ENCODE peak calls at places on chromosome 4, in six cellular contexts. O, K, U, P, W and E are unnamed samples.

GRCh38 chr4:140277576-140277975 is 95.9 kb upstream of the SCOC start:
- DNase-seq in O (no peak), K (no peak), U (no peak), P (no peak), W (no peak), E (no peak)

GRCh38 chr4:144647095-144647959 is 1.4 kb downstream of the HHIP start:
- DNase-seq in O (peak; percentile 66), K (no peak), U (peak; percentile 10), P (no peak), W (no peak), E (no peak)

GRCh38 chr4:99847362-99847976 is 30.8 kb downstream of the DAPP1 start:
- DNase-seq in O (no peak), K (no peak), U (no peak), P (no peak), W (no peak), E (no peak)

GRCh38 chr4:161530710-161531109 is 633.1 kb downstream of the FSTL5 start:
- DNase-seq in O (no peak), K (no peak), U (no peak), P (no peak), W (no peak), E (no peak)

GRCh38 chr4:178836865-178837264 is 1394.6 kb upstream of the AGA start:
- DNase-seq in O (no peak), K (no peak), U (no peak), P (no peak), W (no peak), E (no peak)

GRCh38 chr4:44493924-44494323 is 45.3 kb upstream of the KCTD8 start:
- DNase-seq in O (peak; percentile 59), K (no peak), U (peak; percentile 8), P (no peak), W (no peak), E (no peak)

GRCh38 chr4:31015123-31015522 is 295.0 kb downstream of the PCDH7 start:
- DNase-seq in O (no peak), K (no peak), U (no peak), P (no peak), W (no peak), E (no peak)

GRCh38 chr4:3183008-3183407 is 66.0 kb upstream of the MSANTD1 start:
- DNase-seq in O (no peak), K (no peak), U (no peak), P (no peak), W (no peak), E (no peak)

GRCh38 chr4:140296871-140297570 is 76.4 kb upstream of the SCOC start:
- DNase-seq in O (peak; percentile 63), K (peak; percentile 50), U (no peak), P (no peak), W (no peak), E (no peak)

GRCh38 chr4:77010841-77011354 is 61.3 kb downstream of the SEPTIN11 start:
- DNase-seq in O (no peak), K (no peak), U (no peak), P (no peak), W (no peak), E (no peak)

GRCh38 chr4:102405706-102406510 is 60.6 kb upstream of the SLC39A8 start:
- DNase-seq in O (no peak), K (no peak), U (no peak), P (no peak), W (no peak), E (no peak)

GRCh38 chr4:82268050-82268825 is 105.6 kb downstream of the HNRNPD start:
- DNase-seq in O (peak; percentile 79), K (peak; percentile 30), U (peak; percentile 57), P (peak; percentile 5), W (peak; percentile 38), E (no peak)

GRCh38 chr4:108560624-108561023 is 59.8 kb upstream of the RPL34 start:
- DNase-seq in O (no peak), K (no peak), U (no peak), P (no peak), W (peak; percentile 51), E (no peak)

GRCh38 chr4:159178147-159178541 is 75.3 kb downstream of the RAPGEF2 start:
- DNase-seq in O (no peak), K (no peak), U (no peak), P (no peak), W (no peak), E (no peak)

GRCh38 chr4:67680568-67681222 is 20.3 kb downstream of the UBA6 start:
- DNase-seq in O (no peak), K (no peak), U (no peak), P (peak; percentile 38), W (no peak), E (no peak)

GRCh38 chr4:1310796-1311715 is 21.4 kb downstream of the MAEA start:
- DNase-seq in O (peak; percentile 36), K (no peak), U (no peak), P (no peak), W (no peak), E (no peak)

GRCh38 chr4:1310031-1310795 is 20.5 kb downstream of the MAEA start:
- DNase-seq in O (peak; percentile 38), K (no peak), U (no peak), P (no peak), W (no peak), E (peak; percentile 45)

GRCh38 chr4:1305781-1306455 is 16.2 kb downstream of the MAEA start:
- DNase-seq in O (peak; percentile 41), K (no peak), U (no peak), P (no peak), W (no peak), E (peak; percentile 41)

GRCh38 chr4:1307951-1308735 is 18.5 kb downstream of the MAEA start:
- DNase-seq in O (no peak), K (no peak), U (no peak), P (no peak), W (no peak), E (peak; percentile 46)

DNA sequence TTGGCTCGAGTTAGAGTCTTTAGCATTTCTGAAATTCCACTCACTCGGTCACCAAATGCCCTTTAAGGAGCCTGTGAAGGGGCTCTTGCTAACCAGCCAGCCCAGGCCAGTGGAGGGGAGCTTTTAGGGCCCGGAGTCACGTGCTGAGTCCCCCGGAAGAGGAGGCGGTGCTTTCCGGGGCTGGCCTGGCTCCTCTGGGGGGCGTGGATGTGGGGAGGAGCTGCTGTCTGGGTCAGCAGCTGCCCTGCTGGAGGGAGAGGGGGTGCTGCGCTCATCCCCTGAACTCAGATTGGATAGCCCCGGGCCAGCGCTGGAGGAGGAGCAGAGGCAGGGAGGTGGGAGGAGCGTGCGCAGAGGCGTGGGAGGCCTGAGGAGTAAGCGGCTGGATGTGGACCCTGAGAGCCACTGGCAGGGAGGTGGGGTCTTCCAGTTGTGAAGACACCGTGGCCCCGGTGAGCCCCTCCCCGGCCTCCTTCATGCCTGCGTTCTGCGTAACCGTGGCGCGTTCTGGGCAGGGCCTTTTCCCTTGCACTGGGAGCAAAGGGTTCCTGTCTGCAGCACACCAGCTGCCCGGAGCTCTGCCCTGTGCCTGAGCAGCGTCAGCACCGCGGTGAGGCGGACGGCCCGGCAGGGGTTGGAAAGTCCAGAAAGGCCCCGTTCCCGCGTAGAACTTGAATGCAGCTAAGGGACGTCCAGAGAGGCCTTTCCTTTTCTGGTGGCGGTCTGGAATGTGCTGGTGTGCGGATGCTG is 19.7 kb downstream of the MAEA start:
- DNase-seq in O (peak; percentile 98), K (peak; percentile 94), U (peak; percentile 99), P (no peak), W (peak; percentile 88), E (peak; percentile 97)
- H3K4me3 ChIP-seq in O (peak overlapping the region; percentile 77), K (peak overlapping the region; percentile 31), U (peak overlapping the region; percentile 48), P (peak overlapping the region; percentile 37), W (peak overlapping the region; percentile 43), E (peak overlapping the region; percentile 26)

GRCh38 chr4:7301846-7302630 is 109.7 kb downstream of the SORCS2 start:
- DNase-seq in O (no peak), K (no peak), U (no peak), P (no peak), W (no peak), E (no peak)

GRCh38 chr4:7301126-7301785 is 108.9 kb downstream of the SORCS2 start:
- DNase-seq in O (no peak), K (no peak), U (no peak), P (no peak), W (no peak), E (no peak)

GRCh38 chr4:7304436-7304835 is 112.1 kb downstream of the SORCS2 start:
- DNase-seq in O (no peak), K (no peak), U (no peak), P (no peak), W (no peak), E (no peak)

GRCh38 chr4:7302781-7303180 is 110.4 kb downstream of the SORCS2 start:
- DNase-seq in O (no peak), K (no peak), U (no peak), P (no peak), W (no peak), E (no peak)

GRCh38 chr4:7303561-7303960 is 111.2 kb downstream of the SORCS2 start:
- DNase-seq in O (no peak), K (no peak), U (no peak), P (no peak), W (no peak), E (no peak)
- H3K27me3 ChIP-seq in O (no peaks in the 10 kb centered on the region), K (no peaks in the 10 kb centered on the region), U (peaks cover 5% of the 10 kb centered on the region), P (peaks cover 44% of the 10 kb centered on the region), W (no peaks in the 10 kb centered on the region), E (peaks cover 3% of the 10 kb centered on the region)

GRCh38 chr4:168839758-168840385 is 170.2 kb downstream of the CBR4 start:
- DNase-seq in O (no peak), K (no peak), U (no peak), P (no peak), W (no peak), E (no peak)

GRCh38 chr4:168842186-168842585 is 167.9 kb downstream of the CBR4 start:
- DNase-seq in O (no peak), K (no peak), U (no peak), P (no peak), W (no peak), E (no peak)

GRCh38 chr4:168841682-168842019 is 168.4 kb downstream of the CBR4 start:
- DNase-seq in O (no peak), K (no peak), U (no peak), P (no peak), W (no peak), E (no peak)

GRCh38 chr4:168840386-168840763 is 169.7 kb downstream of the CBR4 start:
- DNase-seq in O (no peak), K (no peak), U (no peak), P (no peak), W (no peak), E (no peak)

GRCh38 chr4:168840988-168841681 is 168.9 kb downstream of the CBR4 start:
- DNase-seq in O (no peak), K (no peak), U (no peak), P (no peak), W (peak; percentile 44), E (no peak)
- H3K4me1 ChIP-seq in O (no peaks in the 10 kb centered on the region), K (peaks cover 25% of the 10 kb centered on the region), U (no peaks in the 10 kb centered on the region), P (peaks cover 73% of the 10 kb centered on the region), W (peaks cover 56% of the 10 kb centered on the region), E (peaks cover 65% of the 10 kb centered on the region)

GRCh38 chr4:121712783-121713182 is 16.0 kb upstream of the ANXA5 start:
- DNase-seq in O (no peak), K (no peak), U (no peak), P (no peak), W (no peak), E (no peak)

GRCh38 chr4:121712001-121712655 is 15.3 kb upstream of the ANXA5 start:
- DNase-seq in O (no peak), K (no peak), U (no peak), P (no peak), W (no peak), E (no peak)

GRCh38 chr4:121709766-121710405 is 13.1 kb upstream of the ANXA5 start:
- DNase-seq in O (no peak), K (no peak), U (no peak), P (no peak), W (no peak), E (no peak)

GRCh38 chr4:121714548-121714947 is 17.8 kb upstream of the ANXA5 start:
- DNase-seq in O (no peak), K (no peak), U (no peak), P (no peak), W (no peak), E (no peak)

GRCh38 chr4:121711263-121712000 is 14.7 kb upstream of the ANXA5 start:
- DNase-seq in O (peak; percentile 97), K (peak; percentile 92), U (peak; percentile 65), P (no peak), W (peak; percentile 86), E (peak; percentile 96)
- H3K4me3 ChIP-seq in O (peak overlapping the region; percentile 75), K (peak overlapping the region; percentile 5), U (peak overlapping the region; percentile 52), P (peak overlapping the region; percentile 61), W (peak overlapping the region; percentile 21), E (no peak overlapping the region)